ENCODE peak calls at places on chromosomes 1 and 21, in five cellular contexts. G, J, C, E and O are unnamed samples. For H3K4me1, the result is how much of the 10 kb centered on the place peaks cover.

GRCh38 chr1:41802532-41803501 is 115.9 kb downstream of the HIVEP3 start:
- DNase-seq in E (no peak), J (no peak), C (peak), G (no peak), O (no peak)

GRCh38 chr1:201104141-201104540 is 8.1 kb downstream of the CACNA1S start:
- DNase-seq in E (no peak), G (no peak), J (no peak), C (no peak), O (no peak)

GRCh38 chr1:204369006-204369726 is 9.4 kb upstream of the PLEKHA6 start:
- DNase-seq in C (no peak), E (no peak), G (no peak), J (no peak), O (no peak)

GRCh38 chr1:225921734-225922709 is 2.0 kb downstream of the PYCR2 start:
- DNase-seq in E (no peak), G (no peak), J (no peak), C (no peak), O (no peak)

GRCh38 chr1:87167157-87167810 is 161.4 kb upstream of the LMO4 start:
- DNase-seq in C (no peak), G (no peak), J (no peak), E (no peak), O (no peak)

GRCh38 chr1:227996187-227996950 is 10.4 kb upstream of the WNT3A start:
- DNase-seq in E (no peak), G (no peak), C (no peak), J (no peak), O (no peak)

GRCh38 chr1:36511804-36512798 is 29.4 kb upstream of the CSF3R start:
- DNase-seq in C (no peak), J (no peak), G (no peak), E (no peak), O (no peak)

GRCh38 chr1:150563340-150564038 is 14.3 kb downstream of the ADAMTSL4 start:
- DNase-seq in C (peak), G (peak), J (no peak), E (no peak), O (no peak)

GRCh38 chr21:45302082-45303061 is 14.7 kb upstream of the POFUT2 start:
- DNase-seq in C (no peak), E (no peak), J (no peak), G (no peak), O (no peak)

GRCh38 chr1:54666333-54666732 is 24.7 kb downstream of the MROH7 start:
- DNase-seq in J (no peak), E (no peak), G (no peak), C (no peak), O (no peak)

GRCh38 chr1:25090707-25091422 is 141.4 kb downstream of the SYF2 start:
- DNase-seq in J (peak), E (peak), C (no peak), G (no peak), O (no peak)

GRCh38 chr1:110243581-110243980 is 33.5 kb downstream of the KCNC4 start:
- DNase-seq in J (no peak), G (no peak), C (no peak), E (no peak), O (no peak)

GRCh38 chr1:162219461-162219860 is 150.0 kb downstream of the NOS1AP start:
- DNase-seq in J (no peak), C (no peak), G (no peak), E (no peak), O (no peak)

GRCh38 chr1:52281518-52281917 is 84.5 kb downstream of the CC2D1B start:
- DNase-seq in E (peak), G (no peak), J (no peak), C (no peak), O (no peak)

GRCh38 chr1:163174524-163175437 is 27.9 kb downstream of the RGS5 start:
- DNase-seq in J (peak), G (peak), C (no peak), E (peak), O (peak)

GRCh38 chr1:2979191-2980072 is 41.8 kb upstream of the ACTRT2 start:
- DNase-seq in G (no peak), J (no peak), E (no peak), C (no peak), O (no peak)

GRCh38 chr1:11501491-11501897 is 22.5 kb downstream of the DISP3 start:
- DNase-seq in J (no peak), C (no peak), E (no peak), G (peak), O (no peak)

GRCh38 chr1:101520302-101520701 is 283.5 kb downstream of the S1PR1 start:
- DNase-seq in C (peak), E (peak), J (peak), G (peak), O (peak)

GRCh38 chr1:204461331-204462228 is 33.0 kb downstream of the PIK3C2B start:
- DNase-seq in E (no peak), G (peak), C (peak), J (no peak), O (no peak)

GRCh38 chr1:14970115-14970798 is 183.3 kb upstream of the TMEM51 start:
- DNase-seq in G (peak), J (peak), E (peak), C (no peak), O (no peak)
- TF ChIP-seq YY1 in G (no peak), J (no peak), E (no peak), C (no peak), O (no peak)

GRCh38 chr1:103525607-103526507 is at the start of gene RNPC3:
- DNase-seq in J (peak), E (peak), C (peak), G (peak), O (peak)
- H3K4me1 ChIP-seq in J (under half), E (under half), C (under half), G (under half), O (under half)

DNA sequence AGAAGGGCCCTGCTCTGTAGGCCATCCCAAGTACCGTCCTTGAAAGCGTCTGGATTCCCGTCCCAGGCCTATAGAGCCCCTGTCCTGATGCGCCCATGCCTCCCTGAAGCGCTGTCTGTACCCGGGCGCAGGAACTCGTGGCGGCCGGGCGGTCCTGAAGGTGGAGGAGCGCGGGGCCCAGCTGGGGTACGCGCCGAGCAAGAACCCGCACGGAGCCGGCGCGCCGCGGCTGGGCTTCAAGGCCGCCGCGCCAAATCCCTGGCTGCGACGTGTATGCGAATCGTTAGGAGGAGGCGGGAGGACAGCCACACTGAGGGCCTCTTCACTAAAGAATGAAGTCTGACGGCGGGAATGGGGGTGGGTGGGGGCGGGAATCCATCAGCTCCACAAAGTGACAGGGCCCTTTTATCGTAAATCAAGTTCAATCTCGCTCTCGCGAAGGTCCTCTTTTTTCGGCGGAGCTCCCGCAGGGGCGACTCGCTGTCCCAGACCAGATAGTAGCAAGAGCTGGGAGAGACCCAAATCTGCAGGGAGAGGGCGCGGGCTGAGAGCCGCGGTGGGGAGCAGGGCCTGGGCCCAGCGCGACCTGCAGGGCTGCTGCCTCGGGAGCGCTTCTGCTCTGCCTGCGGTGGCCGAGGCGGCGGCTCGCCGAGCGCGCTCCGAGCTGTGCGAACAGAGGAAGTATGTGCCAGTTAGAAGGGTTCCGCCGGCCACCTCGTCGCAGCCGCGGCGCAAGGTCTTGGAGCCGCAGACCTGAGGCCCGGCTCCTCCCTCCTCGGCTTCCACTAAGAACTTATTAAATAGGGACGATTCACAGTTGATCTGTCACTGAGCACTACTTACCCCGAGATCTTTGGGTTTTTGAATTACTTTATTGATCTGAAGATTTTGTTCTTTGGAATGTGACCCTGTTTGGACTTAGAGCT is 10.4 kb downstream of the BARHL2 start:
- DNase-seq in G (no peak), C (no peak), E (peak), J (no peak), O (no peak)
- TF ChIP-seq EZH2 in G (no peak), C (no peak), E (peak), J (no peak), O (peak)

GRCh38 chr1:244915736-244916135 is 51.4 kb upstream of the HNRNPU start:
- DNase-seq in G (no peak), C (no peak), E (no peak), J (no peak), O (no peak)
- TF ChIP-seq YY1 in G (no peak), C (no peak), E (no peak), J (no peak), O (no peak)